ENCODE peak calls at places on chromosomes 1 and 21, in eight cellular contexts. S is ACHN; K is thoracic aorta; P is fibroblast of lung; T is DMS79; R is activated CD8-positive, alpha-beta memory T cell treated with anti-CD3 and anti-CD28 coated beads, Interleukin-2, amount 50 U/mL, for 48 hours; L is Right ventricle myocardium superior; C is NCI-H82. X is an unnamed sample.
A peak's percentile ranks its signal among the peaks of the same experiment; 100 is the strongest.

GRCh38 chr1:112793631-112794565 is 78.8 kb upstream of the PPM1J start:
- DNase-seq in C (no peak), R (no peak), S (no peak), T (no peak), L (no peak), P (peak; percentile 53), K (no peak), X (no peak)

GRCh38 chr1:12480748-12481362 is 137.2 kb downstream of the DHRS3 start:
- DNase-seq in P (peak; percentile 97), S (peak; percentile 72), R (peak; percentile 64), L (no peak), T (no peak), K (no peak), C (no peak), X (peak; percentile 50)

GRCh38 chr1:92961131-92961895 is at the start of gene DIPK1A:
- DNase-seq in P (peak; percentile 75), L (peak; percentile 87), C (peak; percentile 84), S (peak; percentile 74), K (no peak), T (peak; percentile 11), R (peak; percentile 87), X (peak; percentile 52)

GRCh38 chr1:205480349-205481278 is 23.9 kb upstream of the CDK18 start:
- DNase-seq in L (no peak), R (peak; percentile 79), S (no peak), C (no peak), T (no peak), K (no peak), P (no peak), X (no peak)

GRCh38 chr21:32569261-32570230 is 15.8 kb downstream of the TCP10L start:
- DNase-seq in S (peak; percentile 64), L (peak; percentile 83), K (no peak), R (peak; percentile 86), C (peak; percentile 85), T (peak; percentile 56), P (peak; percentile 80), X (peak; percentile 64)

GRCh38 chr1:22208973-22209378 is 66.1 kb upstream of the WNT4 start:
- DNase-seq in R (no peak), S (no peak), P (no peak), L (no peak), T (no peak), C (peak; percentile 75), K (no peak), X (no peak)

GRCh38 chr1:180053594-180054567 is 99.3 kb downstream of the CEP350 start:
- DNase-seq in T (no peak), S (no peak), L (no peak), R (no peak), C (no peak), P (no peak), K (no peak), X (no peak)

GRCh38 chr21:43348801-43349261 is 78.1 kb downstream of the SIK1 start:
- DNase-seq in S (no peak), C (no peak), P (no peak), R (no peak), K (no peak), T (no peak), L (no peak), X (no peak)

GRCh38 chr1:8629241-8630091 is 188.0 kb downstream of the RERE start:
- DNase-seq in S (no peak), K (no peak), R (no peak), T (peak; percentile 59), P (peak; percentile 41), L (no peak), C (peak; percentile 31), X (no peak)

X was measured in SW 1271.